ENCODE peak calls at places on chromosomes 5 and 9, in eight cellular contexts. E is PC-9; D is activated T-helper 1 cell treated with anti-CD3 and anti-CD28 coated beads, Interleukin-2, amount 50 U/mL, for 16 hours; P is Daoy; W is stimulated activated CD4-positive, alpha-beta T cell treated with anti-CD3 and anti-CD28 coated beads, Interleukin-1b, Interleukin-23, amount 100 ng/mL, for 1 hour; H is EH; F is CD4-positive, CD25-positive, alpha-beta regulatory T cell; T is NCI-H460. G is an unnamed sample.

GRCh38 chr5:88660326-88660946 is 222.5 kb downstream of the MEF2C start:
- DNase-seq in E (peak), D (no peak), P (peak), W (no peak), H (peak), F (no peak), T (peak), G (no peak)

GRCh38 chr9:9142001-9142400 is 1342.4 kb upstream of the DMAC1 start:
- DNase-seq in E (no peak), D (no peak), P (no peak), W (no peak), H (no peak), F (no peak), T (no peak), G (no peak)

GRCh38 chr5:134586866-134587524 is 45.6 kb downstream of the SAR1B start:
- DNase-seq in E (peak), D (peak), P (peak), W (peak), H (peak), F (peak), T (peak), G (peak)

GRCh38 chr5:1460054-1460682 is 14.9 kb upstream of the SLC6A3 start:
- DNase-seq in E (no peak), D (no peak), P (no peak), W (no peak), H (no peak), F (no peak), T (no peak), G (no peak)

GRCh38 chr5:80705801-80706200 is 51.0 kb upstream of the DHFR start:
- DNase-seq in E (no peak), D (no peak), P (no peak), W (no peak), H (peak), F (no peak), T (no peak), G (no peak)

GRCh38 chr9:79654591-79654990 is 82.8 kb downstream of the TLE4 start:
- DNase-seq in E (no peak), D (no peak), P (no peak), W (no peak), H (no peak), F (no peak), T (no peak), G (no peak)

GRCh38 chr9:76159288-76159926 is 234.8 kb downstream of the RFK start:
- DNase-seq in E (no peak), D (no peak), P (no peak), W (no peak), H (no peak), F (no peak), T (no peak), G (no peak)

GRCh38 chr9:114685951-114686350 is 4.0 kb upstream of the TEX48 start:
- DNase-seq in E (no peak), D (no peak), P (no peak), W (no peak), H (no peak), F (no peak), T (no peak), G (no peak)

GRCh38 chr9:72165821-72166547 is 16.7 kb downstream of the GDA start:
- DNase-seq in E (no peak), D (no peak), P (no peak), W (no peak), H (no peak), F (no peak), T (peak), G (no peak)

GRCh38 chr5:6373081-6373846 is 5.1 kb downstream of the MED10 start:
- DNase-seq in E (no peak), D (no peak), P (no peak), W (no peak), H (no peak), F (no peak), T (no peak), G (no peak)

GRCh38 chr5:113162770-113163169 is 186.2 kb downstream of the DCP2 start:
- DNase-seq in E (peak), D (no peak), P (peak), W (no peak), H (peak), F (no peak), T (peak), G (no peak)

GRCh38 chr5:1634337-1634661 is 110.5 kb upstream of the LPCAT1 start:
- DNase-seq in E (no peak), D (no peak), P (no peak), W (no peak), H (no peak), F (no peak), T (no peak), G (no peak)

GRCh38 chr9:91770229-91770628 is 179.8 kb downstream of the ROR2 start:
- DNase-seq in E (no peak), D (no peak), P (no peak), W (no peak), H (no peak), F (no peak), T (no peak), G (no peak)

GRCh38 chr9:86713456-86713855 is 233.8 kb downstream of the GAS1 start:
- DNase-seq in E (no peak), D (no peak), P (no peak), W (no peak), H (peak), F (no peak), T (no peak), G (no peak)

GRCh38 chr9:100848731-100849130 is 179.8 kb upstream of the PLPPR1 start:
- DNase-seq in E (no peak), D (no peak), P (no peak), W (no peak), H (no peak), F (no peak), T (no peak), G (no peak)

GRCh38 chr5:76319673-76320072 is 83.4 kb upstream of the IQGAP2 start:
- DNase-seq in E (no peak), D (no peak), P (no peak), W (no peak), H (no peak), F (no peak), T (no peak), G (no peak)

GRCh38 chr9:297104-297794 is 82.6 kb downstream of the DOCK8 start:
- DNase-seq in E (peak), D (no peak), P (peak), W (no peak), H (no peak), F (no peak), T (no peak), G (no peak)

GRCh38 chr5:114822885-114823284 is 346.8 kb downstream of the TRIM36 start:
- DNase-seq in E (no peak), D (no peak), P (no peak), W (no peak), H (no peak), F (no peak), T (no peak), G (no peak)

GRCh38 chr5:556909-557441 is 32.7 kb upstream of the SLC9A3 start:
- DNase-seq in E (no peak), D (no peak), P (no peak), W (no peak), H (no peak), F (no peak), T (no peak), G (no peak)

GRCh38 chr5:68460147-68460760 is 244.7 kb downstream of the PIK3R1 start:
- DNase-seq in E (peak), D (no peak), P (peak), W (peak), H (peak), F (peak), T (peak), G (peak)

GRCh38 chr5:75286211-75286773 is 49.6 kb upstream of the ANKRD31 start:
- DNase-seq in E (no peak), D (no peak), P (no peak), W (no peak), H (no peak), F (no peak), T (no peak), G (no peak)

GRCh38 chr5:10581867-10582511 is 18.1 kb downstream of the ANKRD33B start:
- DNase-seq in E (no peak), D (no peak), P (no peak), W (no peak), H (no peak), F (no peak), T (no peak), G (no peak)

GRCh38 chr9:90287567-90288274 is 354.9 kb downstream of the DIRAS2 start:
- DNase-seq in E (peak), D (no peak), P (peak), W (no peak), H (no peak), F (no peak), T (no peak), G (no peak)

GRCh38 chr9:89649045-89649691 is 44.4 kb downstream of the GADD45G start:
- DNase-seq in E (no peak), D (no peak), P (no peak), W (no peak), H (no peak), F (no peak), T (no peak), G (no peak)

GRCh38 chr5:156367602-156368001 is 40.6 kb downstream of the SGCD start:
- DNase-seq in E (no peak), D (no peak), P (peak), W (no peak), H (peak), F (no peak), T (peak), G (no peak)

GRCh38 chr9:109297899-109298298 is 23.0 kb downstream of the EPB41L4B start:
- DNase-seq in E (peak), D (no peak), P (peak), W (no peak), H (peak), F (no peak), T (no peak), G (no peak)

GRCh38 chr5:1005904-1006655 is 2.5 kb upstream of the NKD2 start:
- DNase-seq in E (peak), D (no peak), P (no peak), W (no peak), H (no peak), F (no peak), T (no peak), G (no peak)

GRCh38 chr5:38765461-38765861 is 80.4 kb upstream of the OSMR start:
- DNase-seq in E (no peak), D (no peak), P (no peak), W (no peak), H (peak), F (no peak), T (no peak), G (no peak)

GRCh38 chr5:15834596-15835245 is 334.7 kb downstream of the FBXL7 start:
- DNase-seq in E (no peak), D (no peak), P (peak), W (no peak), H (peak), F (no peak), T (peak), G (peak)

GRCh38 chr9:138010861-138011260 is 133.3 kb downstream of the CACNA1B start:
- DNase-seq in E (no peak), D (no peak), P (no peak), W (no peak), H (no peak), F (no peak), T (no peak), G (no peak)

GRCh38 chr5:93576994-93577575 is 3.9 kb downstream of the NR2F1-AS1 start:
- DNase-seq in E (no peak), D (no peak), P (no peak), W (no peak), H (no peak), F (no peak), T (no peak), G (no peak)

GRCh38 chr5:41399840-41400239 is 110.6 kb downstream of the PLCXD3 start:
- DNase-seq in E (no peak), D (no peak), P (no peak), W (no peak), H (no peak), F (no peak), T (no peak), G (no peak)

GRCh38 chr5:172897691-172898512 is 61.3 kb upstream of the RPL26L1 start:
- DNase-seq in E (no peak), D (no peak), P (peak), W (no peak), H (peak), F (no peak), T (peak), G (no peak)

GRCh38 chr5:90264930-90265857 is 144.4 kb downstream of the CETN3 start:
- DNase-seq in E (peak), D (no peak), P (peak), W (no peak), H (peak), F (peak), T (peak), G (peak)

GRCh38 chr9:128619127-128619526 is 37.5 kb downstream of the DYNC2I2 start:
- DNase-seq in E (no peak), D (no peak), P (no peak), W (no peak), H (no peak), F (no peak), T (no peak), G (no peak)

GRCh38 chr5:181159286-181160143 is 12.1 kb downstream of the OR2V2 start:
- DNase-seq in E (peak), D (peak), P (peak), W (peak), H (peak), F (peak), T (peak), G (peak)